ENCODE peak calls at places on chromosomes 13 and 19, in four cellular contexts. L is cardiac muscle cell, M is uterus, D is astrocyte. Z is an unnamed sample.

GRCh38 chr19:39677931-39678889 is 22.5 kb downstream of the LGALS16 start:
- DNase-seq in M (no peak), L (no peak), D (no peak), Z (no peak)

GRCh38 chr13:100301418-100301817 is 212.5 kb downstream of the PCCA start:
- DNase-seq in M (no peak), D (no peak), L (peak), Z (no peak)

GRCh38 chr19:33398361-33399060 is 25.0 kb downstream of the CEBPG start:
- DNase-seq in M (no peak), D (no peak), L (no peak), Z (no peak)

GRCh38 chr19:54439174-54439851 is 9.7 kb upstream of the LENG8 start:
- DNase-seq in M (no peak), D (no peak), L (peak), Z (no peak)

GRCh38 chr13:98571955-98572662 is 4.8 kb downstream of the STK24 start:
- DNase-seq in D (peak), L (no peak), M (no peak), Z (no peak)

GRCh38 chr13:32214073-32214472 is 101.1 kb downstream of the ZAR1L start:
- DNase-seq in D (peak), L (no peak), M (no peak), Z (no peak)

GRCh38 chr13:110422913-110423688 is 116.0 kb downstream of the COL4A2 start:
- DNase-seq in D (peak), L (no peak), M (no peak), Z (no peak)

GRCh38 chr19:4575978-4576933 is 16.8 kb upstream of the SEMA6B start:
- DNase-seq in M (peak), L (peak), D (peak), Z (no peak)

GRCh38 chr13:48078251-48078656 is 16.6 kb downstream of the MED4 start:
- DNase-seq in L (no peak), D (no peak), M (no peak), Z (peak)

GRCh38 chr13:95540848-95541247 is 11.7 kb upstream of the CLDN10 start:
- DNase-seq in D (no peak), L (peak), M (no peak), Z (no peak)

GRCh38 chr19:42270346-42271044 is 1.4 kb downstream of the CIC start:
- DNase-seq in L (no peak), D (peak), M (peak), Z (peak)

GRCh38 chr19:34317311-34317927 is 47.6 kb upstream of the GPI start:
- DNase-seq in L (no peak), D (peak), M (no peak), Z (no peak)

GRCh38 chr19:51364200-51365106 is 1.7 kb downstream of the ETFB start:
- DNase-seq in M (no peak), D (no peak), L (no peak), Z (peak)

GRCh38 chr13:111554539-111555267 is 234.3 kb downstream of the TEX29 start:
- DNase-seq in L (no peak), D (no peak), M (no peak), Z (no peak)

GRCh38 chr13:113488283-113488682 is 2.2 kb downstream of the DCUN1D2 start:
- DNase-seq in M (no peak), D (no peak), L (no peak), Z (no peak)

GRCh38 chr19:45322311-45322710 is 364 bp downstream of the CKM start:
- DNase-seq in M (no peak), L (peak), D (no peak), Z (no peak)

GRCh38 chr19:50203281-50204080 is at the start of gene MYH14:
- DNase-seq in M (peak), L (peak), D (no peak), Z (no peak)

GRCh38 chr19:34365463-34366401 is 736 bp downstream of the GPI start:
- DNase-seq in D (peak), L (peak), M (peak), Z (no peak)

GRCh38 chr13:29428310-29428991 is 167.0 kb downstream of the SLC7A1 start:
- DNase-seq in D (peak), L (peak), M (peak), Z (no peak)

GRCh38 chr19:18117364-18117691 is 19.8 kb downstream of the MAST3 start:
- DNase-seq in D (no peak), L (no peak), M (no peak), Z (no peak)
- H3K27ac ChIP-seq in D (no peak), L (no peak), M (no peak), Z (no peak)

DNA sequence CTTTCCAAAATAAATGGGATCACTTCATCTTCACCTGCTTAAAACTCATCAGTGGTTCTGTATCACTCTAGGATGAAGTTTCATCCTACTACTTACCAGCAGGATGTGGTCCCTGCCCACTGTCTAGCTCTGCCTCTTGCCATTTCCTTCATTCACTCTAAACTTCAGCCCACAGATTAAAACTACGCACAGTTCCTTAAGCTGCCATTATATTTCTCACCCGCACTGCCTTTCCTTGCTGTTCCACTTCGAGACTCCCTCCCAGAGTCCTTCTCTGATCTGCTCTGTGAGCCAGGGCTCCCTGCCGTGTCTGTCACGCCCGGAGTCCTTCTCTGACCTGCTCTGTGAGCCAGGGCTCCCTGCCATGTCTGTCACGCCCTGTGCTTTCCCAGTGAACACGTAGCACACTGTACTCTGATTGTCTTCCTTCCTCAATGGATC is 52.0 kb upstream of the NPAS1 start:
- DNase-seq in D (no peak), L (no peak), M (peak), Z (no peak)
- H3K27ac ChIP-seq in D (no peak), L (no peak), M (no peak), Z (no peak)

GRCh38 chr13:35729926-35730627 is 253.6 kb upstream of the MAB21L1 start:
- DNase-seq in D (no peak), L (no peak), M (no peak), Z (no peak)

GRCh38 chr13:35733832-35734231 is 257.3 kb upstream of the MAB21L1 start:
- DNase-seq in M (no peak), D (no peak), L (no peak), Z (no peak)

GRCh38 chr13:35736876-35737275 is 260.4 kb upstream of the MAB21L1 start:
- DNase-seq in D (no peak), M (no peak), L (no peak), Z (no peak)

GRCh38 chr13:35731471-35731870 is 255.0 kb upstream of the MAB21L1 start:
- DNase-seq in D (no peak), M (no peak), L (no peak), Z (no peak)

DNA sequence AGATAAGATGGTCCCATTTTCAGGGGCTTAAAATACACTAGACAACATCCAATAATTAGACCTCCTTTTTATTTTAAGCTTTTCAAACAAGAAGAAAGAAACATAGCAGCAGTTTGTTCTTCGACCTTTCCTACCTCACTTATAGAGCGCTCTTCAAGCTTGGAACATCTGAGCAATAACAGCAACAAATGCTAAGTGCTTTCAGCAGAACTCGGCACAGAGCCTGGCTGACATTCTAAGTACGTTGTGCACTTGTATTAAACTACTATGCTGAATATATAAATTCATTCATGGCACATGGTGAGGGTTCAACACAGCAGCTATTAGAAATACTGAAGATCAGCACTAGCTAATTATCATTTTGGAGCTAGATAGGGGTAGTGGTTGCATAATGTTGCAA is 256.1 kb upstream of the MAB21L1 start:
- DNase-seq in L (no peak), M (no peak), D (no peak), Z (no peak)
- H3K27ac ChIP-seq in L (no peak), M (no peak), D (no peak), Z (no peak)

GRCh38 chr13:109330941-109331340 is 455.4 kb downstream of the IRS2 start:
- DNase-seq in M (no peak), D (peak), L (no peak), Z (no peak)
- H3K27ac ChIP-seq in M (no peak), D (no peak), L (no peak), Z (no peak)

DNA sequence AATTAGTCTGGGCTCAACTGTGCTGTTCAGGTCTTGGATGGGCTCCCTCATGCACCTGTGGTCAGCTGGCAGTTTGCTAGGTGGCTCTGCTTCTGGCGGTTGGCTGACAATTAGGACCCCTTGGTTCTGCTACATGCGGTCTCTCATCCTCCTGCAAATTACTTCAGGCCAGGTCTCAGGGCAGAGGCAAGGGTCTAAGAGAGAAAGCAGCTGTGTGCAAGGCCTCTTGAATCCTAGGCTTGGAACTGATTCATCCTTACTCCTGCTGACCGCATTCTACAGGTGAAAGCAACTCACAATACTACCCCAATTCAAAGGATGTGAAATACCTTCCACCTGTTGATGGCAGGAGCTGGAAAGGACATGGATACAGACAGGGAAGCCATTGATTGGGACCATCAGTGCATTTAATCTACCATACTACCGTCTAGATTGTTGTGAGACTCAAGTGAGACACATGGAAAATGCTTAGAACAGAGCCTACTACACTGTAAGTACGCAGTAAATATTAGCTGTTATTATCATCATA is 19.1 kb downstream of the CBY2 start:
- DNase-seq in L (no peak), M (no peak), D (no peak), Z (no peak)
- H3K27ac ChIP-seq in L (no peak), M (no peak), D (no peak), Z (no peak)

DNA sequence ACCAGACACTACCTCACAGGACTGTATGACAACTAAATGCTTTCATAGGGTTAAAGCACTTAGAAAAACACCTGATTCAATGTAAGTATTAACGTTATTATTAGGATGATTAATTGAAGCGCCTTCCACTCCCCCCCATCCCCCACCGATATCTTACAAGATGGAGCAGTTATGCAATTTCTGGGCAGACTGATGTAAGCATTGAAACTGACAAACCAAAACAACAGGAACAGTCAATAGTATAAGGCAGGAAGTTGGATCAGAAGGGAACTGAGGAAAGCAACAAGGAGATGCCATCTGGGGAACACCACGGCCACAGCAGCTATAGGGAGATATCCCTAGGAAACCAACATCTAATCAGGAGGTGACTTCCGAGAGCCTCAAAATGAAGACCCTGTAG is 3.8 kb downstream of the LCP1 start:
- DNase-seq in L (no peak), M (no peak), D (no peak), Z (no peak)
- H3K27ac ChIP-seq in L (no peak), M (no peak), D (no peak), Z (no peak)

DNA sequence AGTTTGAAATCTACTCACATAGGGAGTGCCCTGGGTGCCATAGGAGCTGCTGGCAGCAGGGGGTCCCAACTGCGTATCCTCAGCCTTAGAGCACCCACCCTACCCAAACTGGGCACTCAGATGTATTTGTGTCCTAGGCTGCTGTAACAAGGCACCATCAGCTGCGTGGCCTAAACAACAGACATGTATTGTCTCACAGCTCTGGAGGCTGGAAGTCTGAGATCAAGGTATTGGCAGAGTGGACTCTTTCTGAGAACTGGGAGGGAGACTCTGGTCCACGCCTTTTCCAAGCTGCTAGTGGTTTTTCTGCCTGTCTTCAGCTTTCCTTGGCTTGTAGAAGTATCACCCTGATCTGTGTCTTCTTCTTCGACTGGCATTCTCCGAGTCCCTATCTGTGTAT is 83.6 kb downstream of the FGF14 start:
- DNase-seq in D (no peak), M (no peak), L (no peak), Z (no peak)
- H3K27ac ChIP-seq in D (no peak), M (peak), L (no peak), Z (no peak)

GRCh38 chr13:108911807-108912206 is 282.4 kb downstream of the MYO16 start:
- DNase-seq in M (no peak), D (no peak), L (no peak), Z (no peak)

GRCh38 chr13:108919036-108919907 is 289.9 kb downstream of the MYO16 start:
- DNase-seq in L (no peak), M (no peak), D (peak), Z (peak)

GRCh38 chr13:108917581-108917980 is 288.2 kb downstream of the MYO16 start:
- DNase-seq in M (no peak), D (peak), L (no peak), Z (no peak)

GRCh38 chr13:108915634-108916497 is 286.5 kb downstream of the MYO16 start:
- DNase-seq in D (peak), M (peak), L (peak), Z (peak)

DNA sequence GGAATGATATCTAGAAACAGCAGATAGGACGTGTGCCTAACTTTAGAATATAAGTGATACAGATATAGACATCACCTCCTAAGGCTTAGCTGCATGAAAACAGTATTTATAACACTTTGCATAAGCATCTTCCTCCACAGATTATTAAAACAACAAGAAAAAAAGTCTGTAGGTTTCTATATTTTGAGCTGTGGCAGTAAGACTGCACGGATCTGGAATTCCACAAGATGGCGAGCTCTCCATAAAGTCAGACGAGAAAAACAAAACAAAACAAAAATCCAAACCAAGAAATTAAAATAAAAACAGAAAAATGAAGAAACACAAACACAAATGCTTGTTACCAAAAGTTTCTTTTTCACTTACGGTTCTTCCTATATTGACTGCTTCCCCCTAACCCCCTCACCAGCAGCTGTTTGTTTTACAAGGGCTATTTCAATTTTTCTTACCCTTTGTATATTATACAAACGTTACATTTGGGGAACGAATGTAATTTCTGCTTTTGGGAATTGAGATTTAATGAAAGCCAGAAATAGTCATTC is 285.8 kb downstream of the MYO16 start:
- DNase-seq in L (peak), D (peak), M (no peak), Z (peak)
- H3K27ac ChIP-seq in L (no peak), D (peak), M (peak), Z (peak)

Z was measured in foreskin keratinocyte.